ENCODE peak calls at places on chromosomes 6 and 20, in ten cellular contexts. F is stomach, G is esophagus muscularis mucosa, L is prostate gland, N is GM12878, S is SK-N-SH, X is endothelial cell of umbilical vein, A is breast epithelium, Y is HCT116, T is K562. K is an unnamed sample.

GRCh38 chr6:35082733-35083403 is 58.3 kb downstream of the TCP11 start:
- DNase-seq in Y (no peak), L (no peak), T (no peak), X (no peak), S (peak; percentile 14), F (no peak), A (peak; percentile 12), G (no peak), N (no peak), K (no peak)

GRCh38 chr20:22374678-22375590 is 209.4 kb downstream of the FOXA2 start:
- DNase-seq in G (no peak), S (no peak), L (no peak), N (no peak), Y (no peak), F (no peak), T (no peak), X (no peak), A (no peak), K (no peak)

GRCh38 chr6:55100729-55101128 is 73.6 kb upstream of the HCRTR2 start:
- DNase-seq in F (no peak), G (no peak), N (no peak), S (no peak), Y (no peak), T (no peak), A (no peak), L (no peak), X (no peak), K (no peak)

GRCh38 chr6:100612101-100612500 is 147.4 kb upstream of the SIM1 start:
- DNase-seq in L (no peak), G (no peak), T (no peak), N (no peak), X (no peak), Y (no peak), A (no peak), S (no peak), F (no peak), K (no peak)

GRCh38 chr6:32460528-32460927 is 20.8 kb downstream of the HLA-DRA start:
- DNase-seq in N (no peak), S (no peak), F (no peak), T (peak; percentile 12), Y (no peak), X (no peak), L (no peak), G (no peak), A (no peak), K (no peak)

GRCh38 chr6:89412071-89413005 is at the start of gene RRAGD:
- DNase-seq in F (peak; percentile 66), A (peak; percentile 65), Y (peak; percentile 4), S (peak; percentile 91), X (no peak), L (peak; percentile 77), G (no peak), T (peak; percentile 9), N (no peak), K (no peak)

GRCh38 chr20:2741463-2741862 is 48.9 kb downstream of the EBF4 start:
- DNase-seq in Y (no peak), A (no peak), N (no peak), F (no peak), L (no peak), T (no peak), G (peak; percentile 14), S (no peak), X (no peak), K (no peak)

GRCh38 chr6:132257561-132257960 is 143.7 kb downstream of the MOXD1 start:
- DNase-seq in F (peak; percentile 36), A (no peak), Y (no peak), S (no peak), X (no peak), T (no peak), L (no peak), N (no peak), G (no peak), K (no peak)

DNA sequence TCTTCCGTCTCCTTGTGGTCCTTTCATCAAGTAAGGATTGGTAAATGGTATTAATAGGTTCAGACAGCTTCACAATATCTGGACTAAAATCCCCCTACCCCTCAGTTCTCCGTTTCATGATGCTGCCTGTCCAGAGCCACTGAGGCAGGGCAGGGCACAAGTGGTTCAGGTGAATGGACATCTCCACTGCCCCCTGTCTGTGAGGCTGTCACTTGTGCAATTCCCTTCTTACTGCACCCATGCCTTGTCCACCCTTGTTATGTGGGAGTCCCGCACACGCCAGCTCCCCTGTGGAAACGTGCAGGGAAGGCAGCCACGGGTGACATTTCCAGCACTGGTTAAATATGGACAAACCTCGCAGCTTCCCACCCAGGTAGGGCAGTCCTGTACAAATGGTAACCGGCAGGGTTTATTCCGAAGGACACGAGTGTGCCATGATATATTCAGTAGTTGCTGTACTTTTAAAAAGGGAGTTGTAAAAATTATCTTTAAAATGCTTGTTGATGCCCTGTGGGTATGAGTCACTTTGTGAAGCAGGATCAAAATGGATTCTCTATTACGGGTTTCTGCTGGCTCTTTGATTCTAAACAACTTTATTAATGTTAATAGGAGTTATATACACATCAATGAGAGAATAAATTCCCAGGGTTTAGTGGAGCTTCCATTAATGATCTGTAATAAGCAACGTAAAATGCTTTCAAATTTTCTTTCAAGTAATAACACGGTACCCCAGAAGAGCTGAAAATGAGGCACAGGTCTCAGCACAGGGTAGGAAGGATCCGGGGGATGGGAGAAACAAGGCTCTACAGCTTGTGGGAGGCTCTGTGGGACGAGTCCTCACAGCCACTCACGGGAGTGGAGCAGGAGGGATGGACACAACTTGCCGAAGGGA is 73.4 kb downstream of the FYN start:
- DNase-seq in F (no peak), N (no peak), G (no peak), X (no peak), A (no peak), S (no peak), L (no peak), Y (no peak), T (no peak), K (no peak)
- TF ChIP-seq CTCF in F (no peak), N (peak; percentile 12), G (no peak), X (no peak), A (no peak), S (peak; percentile 23), L (no peak), Y (no peak), T (peak; percentile 63), K (peak; percentile 43)

GRCh38 chr6:39279539-39279938 is 34.7 kb downstream of the KCNK17 start:
- DNase-seq in G (no peak), L (no peak), T (no peak), A (no peak), S (no peak), F (peak; percentile 36), X (no peak), N (no peak), Y (no peak), K (no peak)
- TF ChIP-seq POLR2AphosphoS5 in G (no peak), L (no peak), T (no peak), A (no peak), S (no peak), F (no peak), X (no peak), N (no peak), Y (no peak), K (no peak)

GRCh38 chr6:13486679-13487121 is 700 bp downstream of the GFOD1 start:
- DNase-seq in A (no peak), N (no peak), Y (no peak), G (no peak), X (peak; percentile 63), F (peak; percentile 45), L (peak; percentile 15), S (peak; percentile 75), T (peak; percentile 73), K (no peak)

GRCh38 chr6:13484827-13485226 is 2.6 kb downstream of the GFOD1 start:
- DNase-seq in N (no peak), X (no peak), T (no peak), S (no peak), F (no peak), A (no peak), G (no peak), Y (no peak), L (no peak), K (no peak)

GRCh38 chr6:13485303-13485702 is 2.1 kb downstream of the GFOD1 start:
- DNase-seq in T (no peak), L (no peak), G (no peak), A (no peak), F (no peak), Y (no peak), X (peak; percentile 29), N (no peak), S (no peak), K (no peak)

GRCh38 chr6:13487122-13488014 is at the start of gene GFOD1:
- DNase-seq in G (peak; percentile 94), T (peak; percentile 91), L (peak; percentile 83), X (peak; percentile 84), F (peak; percentile 86), N (no peak), Y (peak; percentile 42), S (peak; percentile 97), A (peak; percentile 73), K (no peak)

GRCh38 chr6:13485923-13486557 is 1.4 kb downstream of the GFOD1 start:
- DNase-seq in Y (no peak), G (no peak), L (peak; percentile 12), A (no peak), T (peak; percentile 83), F (no peak), N (no peak), S (peak; percentile 70), X (peak; percentile 38), K (no peak)
- TF ChIP-seq CTCF in Y (no peak), G (no peak), L (no peak), A (no peak), T (no peak), F (no peak), N (peak; percentile 23), S (no peak), X (no peak), K (no peak)

GRCh38 chr6:15885624-15886023 is 222.8 kb upstream of the DTNBP1 start:
- DNase-seq in N (no peak), F (no peak), T (no peak), A (no peak), X (no peak), S (no peak), Y (no peak), L (no peak), G (no peak), K (no peak)

GRCh38 chr6:15880262-15880973 is 217.6 kb upstream of the DTNBP1 start:
- DNase-seq in N (no peak), F (no peak), S (no peak), Y (no peak), T (no peak), X (no peak), G (no peak), A (no peak), L (no peak), K (no peak)

GRCh38 chr6:15882345-15882744 is 219.5 kb upstream of the DTNBP1 start:
- DNase-seq in F (no peak), S (no peak), G (no peak), N (no peak), L (no peak), A (no peak), Y (no peak), X (no peak), T (no peak), K (no peak)

GRCh38 chr6:15881150-15881549 is 218.3 kb upstream of the DTNBP1 start:
- DNase-seq in N (no peak), F (no peak), L (no peak), A (no peak), Y (no peak), T (no peak), S (no peak), X (no peak), G (no peak), K (no peak)

DNA sequence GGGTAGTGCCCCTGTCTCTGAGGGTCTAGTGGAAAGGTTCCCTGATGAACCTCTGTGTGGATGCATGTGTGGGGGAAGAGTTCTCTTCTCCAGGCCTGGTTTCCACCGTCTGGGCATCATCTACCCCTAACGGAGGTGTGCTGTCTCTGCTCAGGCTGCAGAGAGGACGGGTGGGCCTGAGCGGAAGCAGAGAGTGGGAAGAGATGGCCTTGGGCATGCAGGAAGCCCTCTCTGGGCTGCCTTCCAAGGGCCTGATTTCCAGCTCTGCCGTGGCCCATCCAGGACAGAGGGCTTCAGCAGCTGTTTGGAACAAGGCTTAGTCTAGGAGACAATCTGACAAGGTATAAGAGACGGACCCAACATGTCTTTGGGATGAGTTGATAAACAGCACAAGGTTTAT is 220.1 kb upstream of the DTNBP1 start:
- DNase-seq in F (no peak), L (no peak), T (no peak), G (no peak), N (no peak), X (peak; percentile 34), S (peak; percentile 52), Y (no peak), A (no peak), K (no peak)
- TF ChIP-seq POLR2AphosphoS5 in F (no peak), L (no peak), T (no peak), G (no peak), N (no peak), X (no peak), S (no peak), Y (no peak), A (no peak), K (no peak)

K was measured in Panc1.